ENCODE peak calls at places on chromosomes 12 and 14, in ten cellular contexts. E is A673; F is neural crest cell; I is CD8-positive, alpha-beta T cell; Z is Panc1; D is Calu3; P is foreskin fibroblast; B is RWPE1; N is nephron progenitor cell; K is lung. V is an unnamed sample.

GRCh38 chr14:88791629-88792571 is 853 bp downstream of the EML5 start:
- DNase-seq in P (peak), I (no peak), F (peak), B (no peak), K (peak), N (peak), E (no peak), Z (no peak), D (peak), V (no peak)

GRCh38 chr12:100229036-100229635 is 28.5 kb downstream of the ACTR6 start:
- DNase-seq in F (no peak), E (peak), B (no peak), Z (peak), P (peak), K (no peak), D (peak), I (no peak), N (no peak), V (no peak)

GRCh38 chr12:81520064-81520945 is 238.8 kb downstream of the PPFIA2 start:
- DNase-seq in I (no peak), N (no peak), B (no peak), F (no peak), Z (no peak), P (no peak), D (no peak), E (no peak), K (no peak), V (no peak)

GRCh38 chr14:80388980-80389711 is 177.8 kb upstream of the DIO2 start:
- DNase-seq in Z (no peak), P (peak), B (peak), F (no peak), I (no peak), E (no peak), D (peak), N (no peak), K (no peak), V (peak)

GRCh38 chr14:106372870-106373657 is 846.7 kb downstream of the TMEM121 start:
- DNase-seq in I (peak), F (no peak), N (no peak), B (peak), D (peak), K (peak), P (no peak), Z (peak), E (peak), V (no peak)

GRCh38 chr12:30896461-30896860 is 30.1 kb upstream of the TSPAN11 start:
- DNase-seq in B (no peak), I (no peak), P (peak), K (no peak), Z (no peak), N (no peak), F (no peak), E (no peak), D (no peak), V (no peak)

GRCh38 chr14:75558440-75558839 is 20.0 kb upstream of the FLVCR2 start:
- DNase-seq in D (no peak), B (no peak), I (no peak), E (no peak), N (no peak), P (no peak), K (no peak), F (no peak), Z (no peak), V (no peak)

GRCh38 chr14:104121142-104121541 is 17.2 kb upstream of the KIF26A start:
- DNase-seq in E (no peak), N (no peak), P (no peak), B (no peak), F (no peak), I (no peak), Z (no peak), K (no peak), D (no peak), V (no peak)

GRCh38 chr14:31243860-31244259 is 36.3 kb upstream of the HECTD1 start:
- DNase-seq in D (peak), E (no peak), F (no peak), B (peak), P (no peak), I (no peak), N (no peak), Z (no peak), K (peak), V (no peak)

GRCh38 chr12:24997970-24998582 is 49.2 kb upstream of the BCAT1 start:
- DNase-seq in Z (peak), E (peak), I (no peak), D (no peak), N (no peak), F (no peak), P (peak), K (no peak), B (no peak), V (peak)

GRCh38 chr14:66651536-66652220 is 143.7 kb downstream of the GPHN start:
- DNase-seq in D (no peak), F (no peak), K (no peak), N (no peak), I (no peak), E (no peak), Z (no peak), B (no peak), P (no peak), V (no peak)

GRCh38 chr12:114976959-114977358 is 293.0 kb upstream of the TBX3 start:
- DNase-seq in P (peak), B (peak), Z (peak), I (no peak), D (no peak), N (no peak), F (no peak), E (no peak), K (no peak), V (peak)

GRCh38 chr12:84793558-84794367 is 118.8 kb downstream of the SLC6A15 start:
- DNase-seq in N (no peak), B (peak), Z (no peak), D (no peak), I (no peak), F (no peak), E (no peak), P (peak), K (no peak), V (peak)

GRCh38 chr14:65035049-65035448 is 48.4 kb downstream of the FNTB start:
- DNase-seq in Z (no peak), N (peak), E (no peak), F (peak), P (peak), B (no peak), D (no peak), I (no peak), K (peak), V (no peak)

GRCh38 chr12:24425601-24425970 is 476.1 kb upstream of the SOX5 start:
- DNase-seq in E (no peak), P (peak), K (no peak), N (no peak), I (no peak), F (no peak), D (no peak), B (no peak), Z (no peak), V (peak)

GRCh38 chr12:130583800-130584199 is 132.3 kb downstream of the RIMBP2 start:
- DNase-seq in K (no peak), Z (no peak), N (no peak), E (no peak), B (no peak), F (no peak), D (no peak), P (no peak), I (no peak), V (no peak)

GRCh38 chr14:54828031-54828430 is 74.6 kb downstream of the GCH1 start:
- DNase-seq in I (no peak), D (no peak), K (no peak), P (no peak), F (no peak), N (no peak), Z (no peak), E (no peak), B (no peak), V (no peak)

GRCh38 chr12:120439646-120440247 is 1.8 kb downstream of the COX6A1 start:
- DNase-seq in F (peak), P (peak), B (peak), Z (no peak), I (peak), E (peak), K (peak), D (peak), N (peak), V (peak)

GRCh38 chr14:93347850-93348249 is 868 bp downstream of the COX8C start:
- DNase-seq in Z (no peak), B (no peak), K (no peak), N (no peak), E (peak), I (no peak), F (no peak), P (no peak), D (no peak), V (no peak)

GRCh38 chr12:20624718-20625117 is 70.4 kb upstream of the SLCO1C1 start:
- DNase-seq in B (no peak), N (peak), F (peak), E (peak), I (no peak), D (peak), P (peak), K (no peak), Z (no peak), V (peak)

GRCh38 chr14:99731536-99732435 is 47.7 kb downstream of the CYP46A1 start:
- DNase-seq in P (no peak), I (no peak), F (no peak), N (peak), D (no peak), K (no peak), E (no peak), B (no peak), Z (no peak), V (no peak)

GRCh38 chr12:113594967-113595366 is 123.3 kb upstream of the LHX5 start:
- DNase-seq in Z (no peak), E (no peak), D (no peak), N (no peak), K (no peak), B (no peak), P (no peak), F (no peak), I (no peak), V (no peak)

GRCh38 chr14:23643533-23644194 is 7.5 kb downstream of the DHRS2 start:
- DNase-seq in B (no peak), E (no peak), I (no peak), Z (no peak), F (no peak), P (no peak), N (no peak), K (no peak), D (no peak), V (no peak)

GRCh38 chr12:92088802-92089201 is 56.8 kb downstream of the BTG1 start:
- DNase-seq in P (no peak), N (no peak), E (peak), B (no peak), F (no peak), D (no peak), Z (no peak), K (no peak), I (no peak), V (no peak)

GRCh38 chr12:92096346-92097136 is 49.1 kb downstream of the BTG1 start:
- DNase-seq in E (no peak), Z (no peak), I (no peak), B (no peak), N (no peak), K (no peak), F (no peak), D (no peak), P (no peak), V (peak)

GRCh38 chr12:92098594-92099370 is 46.9 kb downstream of the BTG1 start:
- DNase-seq in K (no peak), P (no peak), I (no peak), D (no peak), Z (no peak), B (no peak), F (no peak), E (no peak), N (no peak), V (no peak)

GRCh38 chr12:92089559-92089958 is 56.1 kb downstream of the BTG1 start:
- DNase-seq in I (no peak), D (no peak), E (no peak), F (no peak), K (no peak), N (no peak), Z (no peak), B (no peak), P (no peak), V (peak)

DNA sequence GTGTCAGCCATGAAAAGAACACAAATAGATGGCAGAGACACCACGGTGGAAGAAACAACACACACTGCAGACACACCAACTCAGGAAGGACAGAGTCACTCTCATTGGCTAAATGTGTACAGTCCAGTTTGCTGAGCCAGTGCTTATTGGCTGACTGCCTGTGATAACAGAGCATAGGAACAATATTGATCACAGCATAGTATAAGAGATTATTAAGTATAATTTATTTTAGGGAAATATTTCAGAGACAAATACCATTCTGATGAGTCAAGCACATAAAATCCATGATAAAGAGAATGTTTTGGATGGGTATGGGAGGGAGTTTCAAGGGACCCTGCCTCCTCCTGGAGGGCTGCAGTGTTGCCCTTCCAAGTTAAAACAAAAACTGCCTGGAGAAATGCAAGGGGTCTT is 50.9 kb downstream of the BTG1 start:
- DNase-seq in F (no peak), P (peak), I (no peak), Z (no peak), K (no peak), E (no peak), B (peak), N (no peak), D (no peak), V (peak)
- TF ChIP-seq CTCF in F (no peak), P (peak), I (no peak), Z (peak), K (no peak), E (no peak), B (no peak), N (no peak), D (no peak), V (peak)

GRCh38 chr12:57111046-57111698 is at the start of gene STAT6:
- DNase-seq in K (peak), D (peak), Z (no peak), N (peak), I (peak), F (peak), B (peak), P (peak), E (peak), V (peak)
- TF ChIP-seq CTCF in K (no peak), D (no peak), Z (no peak), N (no peak), I (no peak), F (no peak), B (no peak), P (no peak), E (no peak), V (no peak)

GRCh38 chr12:16346931-16347330 is 514 bp upstream of the MGST1 start:
- DNase-seq in D (no peak), P (no peak), E (no peak), N (no peak), Z (no peak), I (no peak), F (no peak), B (no peak), K (no peak), V (no peak)

GRCh38 chr12:16348435-16349131 is 1.1 kb downstream of the MGST1 start:
- DNase-seq in F (no peak), D (no peak), Z (no peak), N (no peak), B (no peak), I (no peak), K (no peak), P (peak), E (no peak), V (no peak)

GRCh38 chr12:16349132-16349463 is 1.7 kb downstream of the MGST1 start:
- DNase-seq in I (no peak), F (no peak), N (no peak), E (no peak), K (peak), P (peak), B (peak), Z (no peak), D (peak), V (peak)

GRCh38 chr12:16345105-16345504 is 2.3 kb upstream of the MGST1 start:
- DNase-seq in Z (no peak), K (no peak), D (no peak), B (no peak), I (no peak), N (no peak), E (no peak), F (no peak), P (no peak), V (no peak)

GRCh38 chr12:16347391-16348298 is at the start of gene MGST1:
- DNase-seq in F (peak), B (peak), Z (no peak), P (peak), D (peak), N (peak), E (peak), I (no peak), K (peak), V (peak)
- TF ChIP-seq CTCF in F (no peak), B (no peak), Z (no peak), P (no peak), D (no peak), N (no peak), E (no peak), I (no peak), K (no peak), V (no peak)

DNA sequence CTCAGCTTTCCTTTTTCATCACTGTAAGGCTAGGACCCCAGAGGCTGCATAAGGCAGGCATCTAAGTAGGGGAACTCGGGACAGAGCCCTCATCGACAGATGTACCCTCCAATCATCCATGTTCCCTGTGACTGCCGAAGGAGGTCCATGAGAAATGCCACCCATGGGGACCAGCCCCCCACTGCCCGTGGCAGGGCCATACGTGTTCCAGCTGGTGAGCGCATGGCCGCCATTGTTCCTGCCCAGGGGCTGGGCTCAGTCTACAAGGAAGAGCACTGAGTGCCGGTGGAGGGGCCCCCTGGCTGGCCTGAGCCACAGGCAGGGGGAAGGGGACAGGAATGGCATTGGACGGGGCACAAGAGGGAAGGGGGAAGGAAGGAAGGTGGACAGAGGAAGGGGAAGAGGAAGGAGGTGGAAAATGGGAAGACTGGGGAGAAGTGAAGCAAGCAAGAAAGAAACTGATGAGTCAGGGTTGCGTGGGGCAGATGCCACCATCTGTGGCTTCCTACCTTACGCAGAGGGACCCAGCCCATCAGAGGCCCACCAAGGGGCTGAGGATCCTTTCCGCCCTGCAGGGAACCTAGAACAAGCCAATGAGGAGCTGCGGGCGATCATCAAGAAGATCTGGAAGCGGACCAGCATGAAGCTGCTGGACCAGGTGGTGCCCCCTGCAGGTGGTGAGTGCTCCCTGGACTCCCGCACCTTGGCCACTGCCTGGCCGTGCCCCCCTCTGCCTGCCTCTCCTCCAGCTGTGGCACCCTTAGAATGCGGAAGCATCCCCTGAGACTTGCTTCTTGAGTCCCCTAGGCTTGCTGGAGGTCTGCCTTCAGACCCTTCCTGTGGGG is 120.6 kb upstream of the FKBP4 start:
- DNase-seq in K (no peak), B (no peak), Z (no peak), E (no peak), F (no peak), D (no peak), I (no peak), N (no peak), P (no peak), V (no peak)
- TF ChIP-seq CTCF in K (no peak), B (no peak), Z (no peak), E (peak), F (peak), D (no peak), I (no peak), N (no peak), P (peak), V (peak)